ENCODE peak calls at places on chromosomes 4 and X, in seven cellular contexts. L is NCI-H460; K is hepatic stellate cell; I is GM04503; J is activated CD8-positive, alpha-beta memory T cell treated with anti-CD3 and anti-CD28 coated beads for 24 hours; R is osteoblast; E is memory B cell. M is an unnamed sample.

GRCh38 chrX:118974908-118975671 is 672 bp downstream of the LONRF3 start:
- DNase-seq in L (no peak), K (no peak), I (no peak), J (peak; percentile 79), R (no peak), E (peak; percentile 29), M (peak; percentile 28)

GRCh38 chr4:186725422-186726149 is 1.9 kb upstream of the FAT1 start:
- DNase-seq in L (peak; percentile 65), K (peak; percentile 87), I (peak; percentile 37), J (no peak), R (peak; percentile 98), E (no peak), M (peak; percentile 79)

GRCh38 chr4:119118397-119118796 is 17.2 kb upstream of the MYOZ2 start:
- DNase-seq in L (no peak), K (no peak), I (no peak), J (no peak), R (no peak), E (no peak), M (no peak)

GRCh38 chr4:2249526-2249991 is 7.6 kb upstream of the HAUS3 start:
- DNase-seq in L (no peak), K (peak; percentile 2), I (no peak), J (no peak), R (peak; percentile 59), E (no peak), M (no peak)

GRCh38 chrX:153670748-153671588 is 2.6 kb downstream of the PNCK start:
- DNase-seq in L (no peak), K (no peak), I (no peak), J (no peak), R (peak; percentile 80), E (no peak), M (no peak)

GRCh38 chr4:159600102-159600501 is 497.2 kb downstream of the RAPGEF2 start:
- DNase-seq in L (no peak), K (no peak), I (no peak), J (no peak), R (no peak), E (no peak), M (no peak)

GRCh38 chrX:80285131-80285773 is 135.0 kb upstream of the TENT5D start:
- DNase-seq in L (peak; percentile 20), K (peak; percentile 6), I (no peak), J (no peak), R (no peak), E (no peak), M (no peak)

GRCh38 chrX:33831211-33831610 is 300.9 kb downstream of the FAM47A start:
- DNase-seq in L (no peak), K (no peak), I (no peak), J (no peak), R (no peak), E (no peak), M (no peak)

GRCh38 chr4:77156912-77157858 is at the start of gene CCNG2:
- DNase-seq in L (no peak), K (peak; percentile 60), I (no peak), J (peak; percentile 96), R (peak; percentile 60), E (peak; percentile 51), M (peak; percentile 83)

GRCh38 chr4:39609454-39609911 is 29.2 kb downstream of the SMIM14 start:
- DNase-seq in L (no peak), K (no peak), I (no peak), J (no peak), R (no peak), E (peak; percentile 14), M (no peak)

GRCh38 chrX:54181196-54181953 is 1.7 kb downstream of the FAM120C start:
- DNase-seq in L (no peak), K (no peak), I (no peak), J (no peak), R (no peak), E (no peak), M (no peak)

GRCh38 chr4:74059161-74059829 is 20.8 kb upstream of the CXCL3 start:
- DNase-seq in L (no peak), K (no peak), I (no peak), J (no peak), R (no peak), E (no peak), M (no peak)

GRCh38 chrX:95076449-95076848 is 1402.4 kb downstream of the FAM133A start:
- DNase-seq in L (peak; percentile 30), K (no peak), I (no peak), J (no peak), R (no peak), E (no peak), M (no peak)

GRCh38 chr4:40665844-40666243 is 36.2 kb upstream of the RBM47 start:
- DNase-seq in L (no peak), K (no peak), I (no peak), J (no peak), R (no peak), E (no peak), M (no peak)

GRCh38 chr4:184812651-184813181 is 13.1 kb downstream of the ACSL1 start:
- DNase-seq in L (peak; percentile 65), K (no peak), I (no peak), J (no peak), R (peak; percentile 79), E (no peak), M (no peak)

GRCh38 chr4:7652006-7652405 is 217.3 kb upstream of the PSAPL1 start:
- DNase-seq in L (no peak), K (no peak), I (no peak), J (no peak), R (peak; percentile 75), E (no peak), M (no peak)

GRCh38 chr4:118154643-118155042 is 120.4 kb downstream of the NDST3 start:
- DNase-seq in L (no peak), K (no peak), I (no peak), J (no peak), R (peak; percentile 37), E (no peak), M (no peak)

GRCh38 chr4:123877561-123877960 is 481.0 kb downstream of the SPRY1 start:
- DNase-seq in L (no peak), K (no peak), I (no peak), J (no peak), R (no peak), E (no peak), M (no peak)

GRCh38 chr4:180057198-180057821 is 2185.9 kb upstream of the TENM3 start:
- DNase-seq in L (no peak), K (no peak), I (no peak), J (no peak), R (peak; percentile 42), E (no peak), M (peak; percentile 7)

GRCh38 chr4:100421356-100421978 is 96.4 kb downstream of the EMCN start:
- DNase-seq in L (peak; percentile 47), K (peak; percentile 7), I (no peak), J (no peak), R (no peak), E (no peak), M (no peak)

GRCh38 chrX:147180886-147181285 is 366.3 kb upstream of the CXorf51A start:
- DNase-seq in L (no peak), K (no peak), I (no peak), J (no peak), R (no peak), E (no peak), M (no peak)

GRCh38 chr4:21451032-21451431 is 497.5 kb downstream of the KCNIP4 start:
- DNase-seq in L (no peak), K (no peak), I (no peak), J (no peak), R (no peak), E (no peak), M (no peak)